ENCODE peak calls at places on chromosomes 6 and 20, in seven cellular contexts. N is AG04450, B is activated B cell treated with CpG ODN at 0.5 μM for 24 hours, S is mammary epithelial cell, T is upper lobe of right lung, Q is HCT116, L is fibroblast of pulmonary artery. C is an unnamed sample.

GRCh38 chr6:6962699-6963098 is 145.1 kb upstream of the RREB1 start:
- DNase-seq in S (no peak), B (no peak), N (no peak), L (no peak), T (no peak), Q (no peak), C (no peak)

GRCh38 chr20:35463455-35464300 is 8.3 kb downstream of the CEP250 start:
- DNase-seq in Q (peak; percentile 40), N (peak; percentile 45), T (no peak), B (no peak), S (peak; percentile 29), L (peak; percentile 82), C (no peak)

GRCh38 chr6:139655783-139656705 is 281.6 kb upstream of the CITED2 start:
- DNase-seq in Q (peak; percentile 23), T (no peak), L (no peak), N (no peak), S (no peak), B (no peak), C (no peak)

GRCh38 chr20:46580613-46581012 is 30.2 kb upstream of the OCSTAMP start:
- DNase-seq in N (no peak), T (no peak), Q (no peak), B (no peak), S (peak; percentile 2), L (no peak), C (no peak)

GRCh38 chr6:131368077-131368911 is 204.7 kb upstream of the ARG1 start:
- DNase-seq in N (no peak), L (peak; percentile 57), T (peak; percentile 67), S (no peak), Q (no peak), B (peak; percentile 19), C (no peak)

GRCh38 chr20:53238121-53238660 is 266.0 kb downstream of the TSHZ2 start:
- DNase-seq in B (no peak), L (peak; percentile 8), Q (no peak), T (no peak), S (no peak), N (no peak), C (no peak)

GRCh38 chr20:59748555-59749292 is 144.4 kb downstream of the PHACTR3 start:
- DNase-seq in T (no peak), Q (no peak), L (peak; percentile 22), B (no peak), N (no peak), S (no peak), C (no peak)

GRCh38 chr20:63056236-63057132 is 49.7 kb upstream of the BHLHE23 start:
- DNase-seq in N (no peak), S (peak; percentile 40), T (peak; percentile 63), L (peak; percentile 39), Q (no peak), B (peak; percentile 47), C (no peak)

GRCh38 chr6:93017213-93017612 is 402.1 kb downstream of the EPHA7 start:
- DNase-seq in Q (no peak), N (no peak), T (no peak), S (no peak), B (no peak), L (peak; percentile 6), C (no peak)

GRCh38 chr6:138485005-138485545 is 14.2 kb downstream of the NHSL1 start:
- DNase-seq in L (peak; percentile 25), Q (no peak), N (no peak), T (no peak), B (no peak), S (no peak), C (no peak)

GRCh38 chr20:17536944-17537444 is 5.8 kb upstream of the BFSP1 start:
- DNase-seq in N (peak; percentile 59), L (peak; percentile 87), S (peak; percentile 66), B (peak; percentile 30), Q (peak; percentile 64), T (peak; percentile 72), C (no peak)

GRCh38 chr20:4155953-4156352 is 140.6 kb upstream of the RNF24 start:
- DNase-seq in N (no peak), B (no peak), L (no peak), T (no peak), Q (no peak), S (no peak), C (no peak)

GRCh38 chr6:160036790-160037206 is 67.9 kb downstream of the IGF2R start:
- DNase-seq in Q (no peak), N (peak; percentile 34), L (peak; percentile 83), T (no peak), B (no peak), S (peak; percentile 81), C (no peak)

GRCh38 chr6:111552241-111552744 is 53.4 kb downstream of the TRAF3IP2 start:
- DNase-seq in N (peak; percentile 95), S (peak; percentile 80), T (peak; percentile 69), Q (no peak), B (no peak), L (peak; percentile 95), C (no peak)

GRCh38 chr6:143060806-143061596 is at the start of gene AIG1:
- DNase-seq in S (peak; percentile 75), Q (peak; percentile 47), T (no peak), L (no peak), N (peak; percentile 2), B (no peak), C (peak; percentile 46)

GRCh38 chr6:143061597-143062385 is 1.1 kb downstream of the AIG1 start:
- DNase-seq in B (no peak), S (no peak), L (no peak), Q (no peak), N (no peak), T (no peak), C (no peak)

GRCh38 chr6:143059616-143060353 is 904 bp upstream of the AIG1 start:
- DNase-seq in L (peak; percentile 82), B (no peak), Q (peak; percentile 62), N (peak; percentile 51), T (no peak), S (peak; percentile 97), C (no peak)

GRCh38 chr6:143058987-143059386 is 1.7 kb upstream of the AIG1 start:
- DNase-seq in N (no peak), T (no peak), B (no peak), L (no peak), Q (no peak), S (no peak), C (no peak)

GRCh38 chr6:143060354-143060805 is 309 bp upstream of the AIG1 start:
- DNase-seq in S (peak; percentile 82), L (peak; percentile 83), T (peak; percentile 93), N (peak; percentile 42), B (peak; percentile 74), Q (peak; percentile 90), C (peak; percentile 96)
- TF ChIP-seq CTCF in S (peak; percentile 32), L (no peak), T (peak; percentile 28), N (peak; percentile 10), B (no peak), Q (no peak), C (peak; percentile 14)

DNA sequence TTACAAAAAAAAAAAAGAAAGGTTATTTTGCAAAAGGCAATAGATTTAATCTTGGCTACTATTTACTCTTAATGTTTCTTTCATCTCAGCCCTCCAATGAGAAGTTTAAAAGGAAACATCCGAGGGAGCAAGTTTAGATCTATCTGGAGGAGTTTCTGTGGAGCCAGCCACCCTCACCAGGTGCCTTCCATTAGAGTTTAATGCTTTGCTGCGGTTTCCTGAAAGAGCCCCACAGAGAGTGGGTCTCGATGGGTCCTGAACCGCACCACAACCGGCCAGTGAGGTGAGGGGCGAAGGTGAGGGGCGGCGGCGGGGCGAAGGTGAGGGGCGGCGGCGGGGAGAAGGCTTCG is 594 bp downstream of the PRKN start:
- DNase-seq in T (no peak), S (no peak), B (no peak), N (no peak), Q (no peak), L (no peak), C (no peak)
- TF ChIP-seq CTCF in T (no peak), S (no peak), B (no peak), N (no peak), Q (no peak), L (no peak), C (no peak)

GRCh38 chr6:69732640-69733039 is 64.2 kb downstream of the LMBRD1 start:
- DNase-seq in B (no peak), T (no peak), S (no peak), L (peak; percentile 44), N (no peak), Q (no peak), C (no peak)
- TF ChIP-seq CTCF in B (no peak), T (no peak), S (peak; percentile 11), L (peak; percentile 33), N (peak; percentile 22), Q (no peak), C (peak; percentile 17)

GRCh38 chr20:653110-653589 is at the start of gene SRXN1:
- DNase-seq in B (peak; percentile 84), S (peak; percentile 93), T (peak; percentile 97), L (peak; percentile 92), N (peak; percentile 81), Q (peak; percentile 81), C (peak; percentile 93)

GRCh38 chr20:651713-652610 is 1.0 kb downstream of the SRXN1 start:
- DNase-seq in S (no peak), N (no peak), L (no peak), T (no peak), Q (no peak), B (no peak), C (no peak)

GRCh38 chr20:652611-653109 is 340 bp downstream of the SRXN1 start:
- DNase-seq in S (peak; percentile 25), T (peak; percentile 79), N (peak; percentile 13), Q (no peak), L (peak; percentile 61), B (no peak), C (no peak)

GRCh38 chr20:650281-650680 is 2.7 kb downstream of the SRXN1 start:
- DNase-seq in B (no peak), L (no peak), N (no peak), S (no peak), Q (no peak), T (no peak), C (no peak)

GRCh38 chr20:650954-651353 is 2.0 kb downstream of the SRXN1 start:
- DNase-seq in L (peak; percentile 35), N (no peak), T (no peak), Q (no peak), S (no peak), B (no peak), C (no peak)
- TF ChIP-seq CTCF in L (peak; percentile 27), N (peak; percentile 24), T (no peak), Q (peak; percentile 27), S (no peak), B (no peak), C (no peak)

DNA sequence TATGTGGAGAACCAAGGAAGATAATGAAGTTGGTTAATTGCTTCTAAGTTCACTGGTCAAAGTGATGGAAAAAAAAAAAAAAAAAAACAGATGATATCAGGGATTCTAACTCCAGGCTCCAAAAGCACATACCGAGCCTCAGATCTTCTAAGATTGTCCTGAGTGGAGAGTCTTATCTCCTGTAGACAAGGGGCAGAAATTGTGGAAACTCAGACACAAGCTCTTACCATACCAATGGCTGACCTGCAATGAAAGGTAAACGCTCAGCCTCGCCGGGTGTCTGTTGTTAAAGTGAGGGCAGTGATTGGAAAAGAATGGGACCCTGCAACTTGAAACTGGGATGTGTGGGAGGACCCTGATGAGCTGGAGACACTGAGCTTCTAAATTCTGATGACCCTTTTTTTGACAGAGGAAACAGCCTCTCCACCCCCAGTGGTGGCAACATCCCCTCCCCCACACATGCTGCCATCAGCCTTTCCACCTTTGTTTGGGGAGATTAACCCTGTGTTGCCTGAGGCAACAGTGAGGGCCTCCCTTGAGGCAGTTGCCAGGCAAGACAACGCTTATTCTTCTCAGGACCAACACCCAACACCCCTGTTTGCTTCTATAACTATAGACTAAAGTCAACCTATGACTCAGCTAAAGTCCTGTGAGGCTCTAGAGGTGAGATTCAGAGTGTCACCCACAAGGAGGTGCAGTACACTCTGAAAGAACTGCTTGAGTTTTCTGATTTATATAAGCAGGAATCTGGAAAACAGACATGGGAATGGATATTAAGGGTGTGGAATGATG is 154.0 kb downstream of the THBS2 start:
- DNase-seq in B (no peak), L (peak; percentile 73), S (peak; percentile 35), T (no peak), N (no peak), Q (peak; percentile 4), C (no peak)
- TF ChIP-seq CTCF in B (no peak), L (peak; percentile 43), S (peak; percentile 60), T (no peak), N (peak; percentile 34), Q (peak; percentile 27), C (no peak)